ENCODE peak calls at places on chromosomes 1 and 21, in four cellular contexts. W is adrenal gland, S is heart left ventricle, F is HepG2. L is an unnamed sample.

GRCh38 chr1:119546641-119547040 is 39.6 kb downstream of the HSD3B1 start:
- DNase-seq in W (no peak), S (no peak), F (no peak), L (no peak)

GRCh38 chr1:155093938-155094621 is 15.4 kb downstream of the EFNA3 start:
- DNase-seq in W (no peak), S (no peak), F (peak; percentile 46), L (peak; percentile 70)

GRCh38 chr1:86616871-86617270 is 70.0 kb downstream of the CLCA4 start:
- DNase-seq in W (no peak), S (no peak), F (no peak), L (no peak)

GRCh38 chr1:205293350-205294074 is 28.0 kb downstream of the NUAK2 start:
- DNase-seq in W (no peak), S (no peak), F (no peak), L (no peak)

GRCh38 chr21:38807481-38807880 is 1.8 kb downstream of the ETS2 start:
- DNase-seq in W (no peak), S (no peak), F (no peak), L (no peak)

GRCh38 chr1:115068780-115069179 is 20.5 kb downstream of the TSPAN2 start:
- DNase-seq in W (no peak), S (no peak), F (no peak), L (no peak)

GRCh38 chr1:228166170-228166936 is 749 bp downstream of the IBA57 start:
- DNase-seq in W (peak; percentile 88), S (peak; percentile 79), F (peak; percentile 83), L (peak; percentile 86)

GRCh38 chr1:217063065-217063908 is 340.1 kb upstream of the ESRRG start:
- DNase-seq in W (no peak), S (no peak), F (no peak), L (peak; percentile 64)

GRCh38 chr1:22039594-22040347 is 12.7 kb upstream of the CDC42 start:
- DNase-seq in W (peak; percentile 59), S (peak; percentile 82), F (no peak), L (peak; percentile 79)

GRCh38 chr1:37476087-37476452 is 1.7 kb downstream of the ZC3H12A start:
- DNase-seq in W (no peak), S (no peak), F (no peak), L (no peak)

GRCh38 chr1:23909412-23909811 is 3.8 kb downstream of the CNR2 start:
- DNase-seq in W (no peak), S (no peak), F (no peak), L (no peak)

GRCh38 chr1:45922374-45922773 is 119.0 kb downstream of the MAST2 start:
- DNase-seq in W (no peak), S (peak; percentile 85), F (no peak), L (no peak)

GRCh38 chr1:207748737-207749528 is 2.9 kb upstream of the CD46 start:
- DNase-seq in W (no peak), S (no peak), F (peak; percentile 33), L (no peak)

GRCh38 chr1:174974711-174975111 is 25.0 kb upstream of the CACYBP start:
- DNase-seq in W (no peak), S (peak; percentile 65), F (no peak), L (no peak)

GRCh38 chr21:32457360-32457840 is 44.9 kb downstream of the EVA1C start:
- DNase-seq in W (peak; percentile 25), S (peak; percentile 71), F (peak; percentile 41), L (no peak)

GRCh38 chr1:94036721-94037120 is 84.2 kb downstream of the ABCA4 start:
- DNase-seq in W (no peak), S (no peak), F (no peak), L (no peak)

GRCh38 chr1:3673381-3674099 is 21.2 kb downstream of the TP73 start:
- DNase-seq in W (no peak), S (peak; percentile 55), F (no peak), L (no peak)

GRCh38 chr1:156336242-156336641 is 1.9 kb downstream of the CCT3 start:
- DNase-seq in W (no peak), S (no peak), F (no peak), L (no peak)

GRCh38 chr1:205449750-205450443 is 5.9 kb downstream of the BLACAT1 start:
- DNase-seq in W (peak; percentile 25), S (no peak), F (peak; percentile 99), L (peak; percentile 95)

GRCh38 chr1:99590578-99591209 is 55.2 kb upstream of the PALMD start:
- DNase-seq in W (peak; percentile 62), S (no peak), F (no peak), L (no peak)

GRCh38 chr1:195415584-195415983 is 1192.7 kb downstream of the KCNT2 start:
- DNase-seq in W (no peak), S (no peak), F (no peak), L (no peak)

GRCh38 chr1:63617450-63617849 is 24.2 kb downstream of the PGM1 start:
- DNase-seq in W (no peak), S (no peak), F (no peak), L (no peak)

GRCh38 chr1:147722114-147722513 is 38.3 kb downstream of the GJA5 start:
- DNase-seq in W (no peak), S (no peak), F (no peak), L (peak; percentile 85)

GRCh38 chr1:240866724-240867123 is 254.8 kb upstream of the GREM2 start:
- DNase-seq in W (no peak), S (no peak), F (no peak), L (no peak)

GRCh38 chr1:160640359-160641123 is 6.3 kb downstream of the SLAMF1 start:
- DNase-seq in W (no peak), S (no peak), F (no peak), L (no peak)

GRCh38 chr1:19511117-19511516 is 25.8 kb upstream of the CAPZB start:
- DNase-seq in W (no peak), S (no peak), F (no peak), L (no peak)

GRCh38 chr1:19643113-19643512 is 998 bp upstream of the NBL1 start:
- DNase-seq in W (no peak), S (no peak), F (peak; percentile 41), L (peak; percentile 62)

GRCh38 chr1:29516063-29516820 is 279.9 kb downstream of the PTPRU start:
- DNase-seq in W (no peak), S (no peak), F (no peak), L (no peak)

GRCh38 chr1:221741364-221741970 is 422 bp downstream of the DUSP10 start:
- DNase-seq in W (peak; percentile 23), S (no peak), F (no peak), L (peak; percentile 77)

GRCh38 chr1:223007250-223007649 is 135.8 kb downstream of the TLR5 start:
- DNase-seq in W (no peak), S (no peak), F (peak; percentile 46), L (no peak)

GRCh38 chr1:151820940-151821339 is 10.7 kb downstream of the RORC start:
- DNase-seq in W (no peak), S (no peak), F (no peak), L (no peak)

GRCh38 chr1:223680188-223680587 is 14.7 kb upstream of the CAPN8 start:
- DNase-seq in W (no peak), S (no peak), F (no peak), L (no peak)

GRCh38 chr1:162193815-162194214 is 124.3 kb downstream of the NOS1AP start:
- DNase-seq in W (no peak), S (no peak), F (no peak), L (peak; percentile 39)

GRCh38 chr1:157357111-157357510 is 195.2 kb downstream of the FCRL5 start:
- DNase-seq in W (no peak), S (no peak), F (no peak), L (no peak)

GRCh38 chr21:15729674-15730483 is at the start of gene USP25:
- DNase-seq in W (peak; percentile 91), S (peak; percentile 97), F (peak; percentile 68), L (peak; percentile 96)

GRCh38 chr1:232709339-232709738 is 79.4 kb upstream of the SIPA1L2 start:
- DNase-seq in W (peak; percentile 18), S (no peak), F (no peak), L (no peak)

GRCh38 chr1:242199861-242200458 is 201.1 kb upstream of the MAP1LC3C start:
- DNase-seq in W (no peak), S (no peak), F (no peak), L (no peak)

GRCh38 chr1:210624722-210625121 is 296.0 kb downstream of the HHAT start:
- DNase-seq in W (no peak), S (no peak), F (no peak), L (no peak)

GRCh38 chr21:28431022-28431421 is 561.7 kb downstream of the LTN1 start:
- DNase-seq in W (no peak), S (no peak), F (no peak), L (no peak)

GRCh38 chr1:145892486-145893087 is 6.9 kb upstream of the ANKRD35 start:
- DNase-seq in W (peak; percentile 64), S (no peak), F (no peak), L (no peak)

DNA sequence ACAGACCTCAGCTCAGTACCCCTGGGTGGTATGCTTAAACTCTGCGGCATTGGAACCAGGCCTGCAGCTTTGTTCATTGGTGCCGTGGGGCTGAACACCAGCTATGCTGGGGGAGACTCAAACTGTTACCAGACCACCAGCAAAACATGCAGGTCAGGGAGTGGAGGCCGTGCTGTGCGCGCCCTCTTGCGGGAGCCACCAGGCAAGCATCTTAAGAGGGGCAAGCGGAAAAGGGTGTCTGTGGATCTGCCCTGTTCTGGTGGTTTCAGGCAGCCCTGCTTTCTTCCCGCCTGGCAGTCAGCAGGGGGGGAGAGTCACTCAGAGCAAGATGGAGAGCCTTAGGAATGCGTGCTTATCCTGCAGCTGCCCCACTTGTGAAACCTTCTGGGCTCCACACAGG is 276.9 kb upstream of the ZRANB2 start:
- DNase-seq in W (no peak), S (no peak), F (no peak), L (peak; percentile 89)
- TF ChIP-seq CTCF in W (no peak), S (no peak), F (no peak), L (peak; percentile 74)

GRCh38 chr1:117009132-117009531 is 7.6 kb downstream of the CD101 start:
- DNase-seq in W (no peak), S (no peak), F (no peak), L (no peak)
- H3K4me1 ChIP-seq in W (no peaks in the 10 kb centered on the region), S (no peaks in the 10 kb centered on the region), F (no peaks in the 10 kb centered on the region), L (no peaks in the 10 kb centered on the region)

GRCh38 chr1:197016751-197017150 is 39.4 kb downstream of the CFHR5 start:
- DNase-seq in W (no peak), S (no peak), F (no peak), L (no peak)
- TF ChIP-seq CTCF in W (no peak), S (no peak), F (peak; percentile 32), L (no peak)

GRCh38 chr1:40978886-40979240 is 633 bp upstream of the CTPS1 start:
- DNase-seq in W (no peak), S (no peak), F (no peak), L (no peak)
- H3K4me1 ChIP-seq in W (peaks cover 36% of the 10 kb centered on the region), S (peaks cover 23% of the 10 kb centered on the region), F (peaks cover 43% of the 10 kb centered on the region), L (peaks cover 3% of the 10 kb centered on the region)

DNA sequence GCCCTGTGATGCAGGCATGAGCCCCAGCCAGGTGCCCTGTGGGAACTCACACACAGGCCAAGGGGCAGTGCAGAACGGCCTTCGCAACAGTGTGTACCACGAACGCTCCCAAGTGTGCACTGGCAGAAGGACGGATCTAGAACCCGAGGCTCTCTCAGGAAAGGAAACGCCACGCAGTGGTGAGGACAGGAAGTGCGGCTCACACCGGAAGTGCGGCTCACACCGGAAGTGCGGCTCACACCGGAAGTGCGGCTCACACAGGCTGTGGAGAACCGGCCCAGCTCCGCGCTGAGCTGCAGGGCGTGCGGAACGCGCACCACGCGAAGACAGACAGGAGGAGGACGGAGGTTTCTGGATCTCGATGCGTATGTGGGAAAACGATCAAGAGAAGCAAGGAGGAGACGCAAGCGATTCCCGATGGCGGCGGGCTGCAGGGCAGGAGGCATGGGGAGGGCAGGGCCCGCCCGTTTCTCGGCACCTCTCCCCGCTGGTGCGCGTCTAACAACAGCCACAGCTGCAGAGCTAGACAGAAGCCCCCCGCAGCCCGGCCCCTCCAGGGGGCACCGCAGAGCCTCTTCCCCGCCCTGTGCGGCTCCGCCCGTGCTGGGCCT is 35.9 kb upstream of the TMEM52 start:
- DNase-seq in W (no peak), S (no peak), F (no peak), L (peak; percentile 70)
- TF ChIP-seq CTCF in W (peak; percentile 15), S (no peak), F (peak; percentile 46), L (peak; percentile 61)

GRCh38 chr1:59701376-59701775 is 113.4 kb upstream of the HOOK1 start:
- DNase-seq in W (no peak), S (no peak), F (no peak), L (no peak)
- H3K4me1 ChIP-seq in W (peaks cover 60% of the 10 kb centered on the region), S (peaks cover 47% of the 10 kb centered on the region), F (peaks cover 36% of the 10 kb centered on the region), L (no peaks in the 10 kb centered on the region)